ENCODE peak calls at places on chromosomes 7 and 10, in five cellular contexts. H, P, C, G and L are unnamed samples.

GRCh38 chr10:123624086-123624485 is 42.1 kb upstream of the GPR26 start:
- DNase-seq in H (no peak), P (no peak), C (no peak), G (no peak), L (no peak)

GRCh38 chr7:124762611-124763143 is 2.9 kb downstream of the GPR37 start:
- DNase-seq in H (no peak), P (no peak), C (no peak), G (no peak), L (no peak)

GRCh38 chr7:133391220-133391619 is 138.3 kb downstream of the EXOC4 start:
- DNase-seq in H (no peak), P (no peak), C (no peak), G (no peak), L (no peak)

GRCh38 chr7:8442814-8443304 is 9.4 kb downstream of the NXPH1 start:
- DNase-seq in H (peak), P (peak), C (no peak), G (peak), L (peak)

GRCh38 chr10:100327007-100327700 is 2.9 kb downstream of the PKD2L1 start:
- DNase-seq in H (peak), P (no peak), C (no peak), G (no peak), L (no peak)

GRCh38 chr10:91124016-91124415 is 96.4 kb upstream of the PCGF5 start:
- DNase-seq in H (no peak), P (no peak), C (no peak), G (no peak), L (no peak)

GRCh38 chr10:44427479-44427878 is 42.6 kb upstream of the CXCL12 start:
- DNase-seq in H (no peak), P (no peak), C (no peak), G (no peak), L (peak)

GRCh38 chr10:5434017-5434753 is 21.8 kb downstream of the NET1 start:
- DNase-seq in H (no peak), P (peak), C (no peak), G (peak), L (no peak)

GRCh38 chr7:12757443-12757842 is 70.0 kb downstream of the ARL4A start:
- DNase-seq in H (no peak), P (no peak), C (peak), G (no peak), L (no peak)

GRCh38 chr10:100997364-100998182 is 2.0 kb upstream of the LZTS2 start:
- DNase-seq in H (peak), P (peak), C (no peak), G (peak), L (peak)

GRCh38 chr10:48523212-48523819 is 81.6 kb downstream of the ARHGAP22 start:
- DNase-seq in H (peak), P (peak), C (peak), G (peak), L (peak)

GRCh38 chr10:61978965-61979364 is 77.5 kb downstream of the ARID5B start:
- DNase-seq in H (peak), P (peak), C (no peak), G (no peak), L (no peak)
- TF ChIP-seq CTCF in H (peak), P (no peak), C (no peak), G (no peak), L (no peak)

GRCh38 chr10:24518981-24519597 is 204.6 kb downstream of the ARHGAP21 start:
- DNase-seq in H (peak), P (peak), C (peak), G (peak), L (no peak)
- TF ChIP-seq CTCF in H (peak), P (peak), C (peak), G (peak), L (peak)

GRCh38 chr7:2321020-2321419 is 6.8 kb upstream of the SNX8 start:
- DNase-seq in H (no peak), P (peak), C (no peak), G (no peak), L (no peak)
- TF ChIP-seq CTCF in H (no peak), P (no peak), C (peak), G (no peak), L (peak)

GRCh38 chr10:77909021-77909754 is 17.4 kb downstream of the DLG5 start:
- DNase-seq in H (no peak), P (no peak), C (no peak), G (no peak), L (no peak)

GRCh38 chr10:77906863-77907861 is 19.4 kb downstream of the DLG5 start:
- DNase-seq in H (no peak), P (no peak), C (no peak), G (no peak), L (no peak)

GRCh38 chr10:77910524-77911145 is 15.9 kb downstream of the DLG5 start:
- DNase-seq in H (no peak), P (no peak), C (no peak), G (no peak), L (no peak)

GRCh38 chr10:77909755-77910375 is 16.7 kb downstream of the DLG5 start:
- DNase-seq in H (no peak), P (peak), C (no peak), G (peak), L (no peak)

DNA sequence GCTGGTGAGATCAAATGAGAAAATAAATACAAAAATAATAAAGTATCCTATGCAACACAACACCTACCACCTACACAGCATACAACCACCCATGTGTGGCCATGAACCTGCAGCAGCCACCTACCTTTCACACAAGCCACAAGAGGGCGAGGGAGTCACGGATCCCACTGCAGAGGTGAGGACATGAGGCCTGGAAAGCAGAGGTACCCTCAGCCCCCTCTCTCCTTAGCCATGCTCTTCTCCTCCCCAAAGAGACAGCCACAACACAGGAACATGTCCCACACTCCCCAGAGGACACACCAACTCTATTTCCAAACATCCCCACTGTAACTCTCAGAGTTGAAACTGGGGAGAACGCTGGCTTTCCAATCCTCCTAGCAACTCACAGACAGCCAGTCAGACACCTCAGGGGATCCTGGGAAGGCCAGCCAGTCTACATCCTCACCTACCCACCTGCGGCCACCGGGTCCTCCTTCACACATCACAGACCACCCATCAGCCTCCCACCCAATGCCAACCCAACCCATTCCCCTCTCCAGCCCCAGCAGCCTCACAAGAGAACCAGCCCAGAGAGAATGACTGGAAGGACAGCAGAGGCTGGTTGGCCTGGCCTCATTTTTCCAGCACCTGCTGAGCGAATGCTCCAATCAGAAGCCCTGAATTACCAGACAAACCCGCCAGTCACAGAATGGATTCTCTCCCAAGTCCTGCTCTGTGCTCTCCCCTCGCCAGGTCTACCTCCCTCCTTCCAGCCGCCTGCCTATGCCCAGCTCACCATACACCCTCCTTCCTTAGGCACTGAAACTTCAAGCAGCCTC is 18.4 kb downstream of the DLG5 start:
- DNase-seq in H (no peak), P (peak), C (no peak), G (peak), L (no peak)
- TF ChIP-seq CTCF in H (peak), P (peak), C (no peak), G (peak), L (peak)

GRCh38 chr10:127869329-127869728 is 23.4 kb downstream of the CLRN3 start:
- DNase-seq in H (no peak), P (no peak), C (no peak), G (no peak), L (no peak)
- TF ChIP-seq CTCF in H (no peak), P (no peak), C (no peak), G (no peak), L (no peak)

DNA sequence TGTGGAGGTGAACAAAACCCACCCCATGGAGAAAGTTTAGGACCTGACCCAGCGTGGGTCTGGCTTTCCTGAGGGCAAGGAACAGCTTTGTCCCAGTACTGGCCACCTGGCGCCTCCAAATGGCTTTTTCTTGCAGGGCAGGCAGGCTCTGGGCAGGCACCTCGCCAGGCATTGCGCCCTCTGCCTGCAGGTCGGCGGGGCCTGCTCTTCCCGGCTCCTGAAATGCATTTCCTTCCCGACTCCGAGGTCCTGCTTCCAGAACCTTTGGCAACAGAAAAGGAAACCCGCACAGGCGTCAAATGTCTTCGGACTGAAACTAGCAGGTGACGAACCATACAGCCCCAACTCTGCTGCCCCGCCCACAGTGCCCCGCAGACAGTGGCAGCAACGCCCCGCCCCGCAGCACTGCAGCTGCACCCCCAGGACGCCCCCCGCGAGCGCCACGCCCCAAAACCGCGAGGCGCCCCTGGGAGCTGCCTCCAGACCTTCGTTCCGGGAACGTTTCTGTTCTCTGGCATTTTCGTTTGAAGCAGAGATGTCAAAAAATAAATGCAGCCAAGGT is 65.5 kb downstream of the C10orf143 start:
- DNase-seq in H (no peak), P (no peak), C (no peak), G (no peak), L (peak)
- TF ChIP-seq CTCF in H (no peak), P (no peak), C (no peak), G (no peak), L (peak)

DNA sequence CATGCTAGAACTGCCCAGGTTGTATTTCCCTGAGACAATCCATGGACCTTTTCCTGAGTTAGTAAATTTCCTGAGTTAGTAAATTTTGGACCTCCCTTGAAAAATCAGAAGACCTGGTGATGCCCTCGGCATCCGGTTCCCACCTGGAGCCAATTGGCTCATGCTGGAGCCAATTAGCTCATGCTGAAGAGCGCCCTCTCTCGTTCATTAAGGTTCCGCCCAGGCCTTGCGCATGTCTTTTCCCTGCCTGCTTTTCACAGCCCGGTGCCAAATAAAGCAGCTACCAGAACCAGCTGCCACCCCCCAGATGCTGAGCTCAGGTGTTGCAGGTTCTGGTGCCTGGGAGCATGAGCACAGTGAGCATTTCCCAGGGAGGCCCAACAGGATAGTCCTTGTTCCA is 96.2 kb downstream of the APBB1IP start:
- DNase-seq in H (no peak), P (peak), C (no peak), G (no peak), L (no peak)
- TF ChIP-seq CTCF in H (no peak), P (no peak), C (no peak), G (no peak), L (no peak)

DNA sequence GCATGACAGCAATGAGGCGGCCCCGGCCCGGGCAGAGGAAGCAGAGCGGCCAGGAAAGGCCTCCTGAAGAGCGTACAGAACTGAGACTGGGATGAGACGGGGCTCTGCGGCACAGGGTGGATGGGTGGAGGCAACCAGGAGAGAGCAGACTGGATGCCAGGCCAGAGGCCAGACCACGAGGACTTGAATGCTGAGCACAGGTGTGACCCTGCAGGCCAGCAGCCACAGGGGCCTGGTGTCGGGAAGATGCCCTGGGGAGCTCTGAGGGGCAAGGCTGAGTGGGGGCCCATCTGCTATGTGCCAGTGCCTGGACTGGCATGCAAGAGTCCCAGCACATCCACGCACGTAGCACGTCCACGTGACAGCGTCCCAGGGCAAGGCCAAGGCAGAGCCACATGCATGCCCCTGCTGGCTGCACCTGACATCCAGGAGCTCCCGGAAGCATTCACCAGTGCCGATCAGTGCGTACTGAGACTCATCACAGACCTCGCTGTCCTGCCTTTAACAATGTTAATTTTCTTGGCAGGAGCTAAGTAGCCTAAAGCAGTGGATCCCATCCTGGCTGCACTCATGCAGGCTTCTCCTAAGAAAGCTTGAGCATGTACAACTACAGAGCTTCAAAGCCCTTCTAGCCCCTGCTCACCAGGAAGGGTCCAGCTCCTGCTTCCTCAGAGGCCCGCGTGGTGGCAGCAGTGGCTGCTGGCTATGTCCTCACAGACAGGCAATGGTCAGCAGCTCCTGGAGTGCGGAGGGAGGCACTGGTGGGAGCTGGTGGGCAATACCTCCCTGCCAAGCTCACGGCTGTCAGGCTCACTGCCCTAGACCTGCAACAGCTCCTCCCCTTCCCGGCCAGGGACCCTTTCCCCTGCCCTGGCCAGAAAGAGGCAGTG is 18.0 kb downstream of the GRID1 start:
- DNase-seq in H (no peak), P (peak), C (no peak), G (no peak), L (no peak)
- TF ChIP-seq CTCF in H (no peak), P (peak), C (no peak), G (no peak), L (no peak)

DNA sequence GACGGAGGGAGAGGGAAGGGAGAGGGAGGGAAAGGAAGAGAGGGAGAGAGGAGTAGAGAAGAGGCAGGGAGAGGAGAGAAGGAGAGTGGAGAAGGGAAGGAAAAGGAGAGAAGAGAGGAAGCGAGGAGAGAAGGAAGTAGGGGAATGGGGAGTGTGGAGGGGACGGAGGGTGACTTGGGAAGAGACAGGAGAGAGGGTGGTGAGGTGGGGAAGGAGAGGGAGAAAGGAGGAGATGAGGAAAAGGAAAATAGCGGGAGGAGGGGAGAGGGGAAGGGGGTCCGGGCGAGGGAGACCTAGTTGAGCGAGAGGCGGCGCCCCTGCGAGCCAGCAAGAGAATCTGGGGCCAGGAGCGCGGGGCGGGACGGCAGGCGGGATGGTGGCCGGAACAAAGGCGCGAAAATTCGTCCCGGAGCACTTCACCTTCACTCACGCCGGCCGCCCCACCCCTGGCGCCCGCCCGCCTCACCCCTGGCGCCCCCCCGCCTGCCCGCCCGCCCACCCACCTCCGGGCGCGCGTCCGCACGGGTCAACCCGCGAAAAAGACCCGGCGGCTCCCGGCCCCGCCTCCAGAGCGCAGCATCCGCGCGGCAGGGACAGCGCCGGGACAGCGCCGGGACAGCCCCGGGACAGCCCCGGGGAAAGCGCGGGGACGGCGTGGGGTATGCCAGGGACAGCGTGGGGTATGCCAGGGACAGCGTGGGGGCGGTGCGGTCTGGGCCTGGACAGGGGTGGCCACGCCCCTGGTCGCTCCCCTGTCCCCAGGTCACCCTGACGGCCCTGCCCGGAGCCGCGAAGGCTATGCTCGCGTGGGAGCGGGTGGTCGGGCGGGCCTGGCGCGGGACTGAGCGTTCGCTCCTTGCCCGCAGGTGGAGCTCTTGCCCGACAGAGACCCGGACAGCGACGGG is 4.2 kb downstream of the VSTM2A start:
- DNase-seq in H (no peak), P (peak), C (no peak), G (peak), L (no peak)
- TF ChIP-seq CTCF in H (no peak), P (peak), C (no peak), G (peak), L (peak)

GRCh38 chr10:29113251-29113945 is 175.5 kb upstream of the LYZL1 start:
- DNase-seq in H (no peak), P (no peak), C (no peak), G (no peak), L (no peak)

GRCh38 chr10:29120216-29120615 is 168.7 kb upstream of the LYZL1 start:
- DNase-seq in H (no peak), P (no peak), C (peak), G (peak), L (no peak)

GRCh38 chr10:29124864-29125263 is 164.0 kb upstream of the LYZL1 start:
- DNase-seq in H (no peak), P (no peak), C (no peak), G (no peak), L (no peak)

GRCh38 chr10:29117781-29118180 is 171.1 kb upstream of the LYZL1 start:
- DNase-seq in H (no peak), P (no peak), C (no peak), G (no peak), L (no peak)

DNA sequence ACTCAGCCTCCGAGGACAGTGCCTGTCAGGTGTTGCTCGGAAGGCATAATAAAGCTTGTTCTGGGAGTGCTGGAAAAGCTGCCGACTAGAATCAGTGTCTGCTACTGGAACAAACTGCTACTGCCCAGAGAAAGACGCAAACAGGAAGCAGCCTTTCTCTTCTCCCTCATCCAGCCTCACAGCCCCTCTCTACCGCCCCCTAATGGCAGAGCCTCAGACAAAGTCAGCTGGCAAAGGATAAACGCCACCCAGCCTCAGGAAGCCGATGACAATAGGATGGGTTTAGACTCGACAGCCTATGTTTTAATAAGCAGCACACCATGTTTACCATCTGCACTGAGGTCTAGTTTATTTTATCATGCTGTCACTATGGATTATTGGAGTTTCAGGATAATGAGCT is 169.5 kb upstream of the LYZL1 start:
- DNase-seq in H (peak), P (peak), C (no peak), G (peak), L (no peak)
- TF ChIP-seq CTCF in H (peak), P (peak), C (peak), G (peak), L (peak)